ENCODE peak calls at places on chromosomes 13 and 19, in seven cellular contexts. S, P, J, Q, V, I and B are unnamed samples.

GRCh38 chr13:92994056-92994455 is 232.6 kb upstream of the GPC6 start:
- DNase-seq in V (no peak), S (no peak), J (no peak), I (no peak), P (no peak), Q (no peak), B (peak)

GRCh38 chr19:8017808-8018207 is 12.4 kb upstream of the ELAVL1 start:
- DNase-seq in J (no peak), S (no peak), I (no peak), V (no peak), Q (no peak), P (no peak), B (no peak)

GRCh38 chr13:106373989-106374572 is 161.4 kb downstream of the EFNB2 start:
- DNase-seq in V (no peak), J (no peak), Q (no peak), P (no peak), I (no peak), S (no peak), B (no peak)

GRCh38 chr13:22061371-22061805 is 390.5 kb downstream of the FGF9 start:
- DNase-seq in S (peak), P (no peak), J (peak), Q (no peak), V (no peak), I (no peak), B (no peak)

GRCh38 chr13:107210216-107211010 is 642.5 kb upstream of the ARGLU1 start:
- DNase-seq in S (no peak), Q (no peak), P (no peak), V (no peak), I (no peak), J (no peak), B (no peak)

GRCh38 chr19:27860309-27860934 is 1352.5 kb downstream of the UQCRFS1 start:
- DNase-seq in J (no peak), P (no peak), Q (no peak), S (no peak), V (no peak), I (no peak), B (no peak)

GRCh38 chr19:10074153-10074552 is 12.0 kb upstream of the SHFL start:
- DNase-seq in J (no peak), S (no peak), Q (no peak), I (no peak), P (peak), V (no peak), B (no peak)

GRCh38 chr19:18763674-18764590 is 27.2 kb downstream of the COMP start:
- DNase-seq in S (no peak), P (no peak), V (peak), J (no peak), Q (no peak), I (no peak), B (peak)

GRCh38 chr13:97116754-97117153 is 105.4 kb upstream of the MBNL2 start:
- DNase-seq in V (peak), Q (no peak), I (no peak), P (no peak), J (no peak), S (no peak), B (peak)

GRCh38 chr13:51148952-51149573 is 38.0 kb upstream of the C13orf42 start:
- DNase-seq in J (peak), P (peak), Q (no peak), S (no peak), I (no peak), V (no peak), B (peak)

GRCh38 chr13:33017410-33017929 is 1.2 kb downstream of the KL start:
- DNase-seq in J (peak), V (no peak), S (no peak), P (no peak), Q (peak), I (peak), B (no peak)

GRCh38 chr19:43780706-43781525 is at the start of gene KCNN4:
- DNase-seq in J (no peak), P (peak), S (no peak), I (peak), V (peak), Q (peak), B (peak)

GRCh38 chr13:32340917-32341316 is 25.6 kb downstream of the BRCA2 start:
- DNase-seq in J (no peak), V (no peak), S (no peak), Q (no peak), I (no peak), P (no peak), B (no peak)

GRCh38 chr19:19655051-19655594 is 8.4 kb downstream of the ATP13A1 start:
- DNase-seq in V (peak), Q (peak), S (no peak), J (peak), I (no peak), P (no peak), B (no peak)

GRCh38 chr13:98586400-98587144 is 9.7 kb upstream of the STK24 start:
- DNase-seq in P (no peak), I (no peak), V (no peak), Q (no peak), J (no peak), S (no peak), B (no peak)

GRCh38 chr13:35518337-35518736 is 41.8 kb upstream of the MAB21L1 start:
- DNase-seq in P (no peak), V (no peak), J (no peak), S (no peak), I (no peak), Q (no peak), B (no peak)

GRCh38 chr19:21358768-21359451 is at the start of gene ZNF738:
- DNase-seq in S (peak), V (peak), P (peak), I (peak), J (peak), Q (peak), B (peak)

GRCh38 chr19:5913739-5914357 is at the start of gene CAPS:
- DNase-seq in J (no peak), Q (peak), I (peak), P (no peak), S (no peak), V (peak), B (peak)

GRCh38 chr19:48867119-48867921 is 1.1 kb downstream of the PLEKHA4 start:
- DNase-seq in Q (no peak), J (no peak), P (no peak), V (no peak), S (no peak), I (no peak), B (no peak)

GRCh38 chr19:40365613-40366401 is 17.3 kb downstream of the PLD3 start:
- DNase-seq in V (peak), P (no peak), Q (peak), S (no peak), J (peak), I (peak), B (peak)

GRCh38 chr13:30499338-30499737 is 33.6 kb upstream of the HMGB1 start:
- DNase-seq in S (no peak), V (no peak), Q (no peak), I (no peak), P (no peak), J (no peak), B (no peak)

GRCh38 chr13:21970172-21970571 is 299.3 kb downstream of the FGF9 start:
- DNase-seq in I (no peak), J (no peak), V (no peak), P (no peak), S (no peak), Q (no peak), B (no peak)

GRCh38 chr13:27455331-27455855 is 5.0 kb upstream of the MTIF3 start:
- DNase-seq in I (no peak), Q (no peak), P (no peak), J (peak), S (no peak), V (no peak), B (no peak)

GRCh38 chr19:42427313-42427712 is at the start of gene LIPE:
- DNase-seq in P (no peak), V (no peak), J (no peak), S (no peak), I (no peak), Q (no peak), B (no peak)

GRCh38 chr19:1768248-1768647 is 14.9 kb downstream of the ONECUT3 start:
- DNase-seq in J (peak), S (no peak), Q (no peak), P (no peak), I (no peak), V (no peak), B (no peak)

GRCh38 chr13:111521691-111522229 is 201.3 kb downstream of the TEX29 start:
- DNase-seq in P (no peak), V (no peak), J (no peak), Q (no peak), I (no peak), S (no peak), B (no peak)

GRCh38 chr13:110290811-110291210 is 16.1 kb downstream of the COL4A1 start:
- DNase-seq in V (no peak), J (no peak), Q (no peak), P (no peak), S (no peak), I (no peak), B (no peak)